ENCODE peak calls at places on chromosomes 7 and 10, in five cellular contexts. One of them, this sample, is unnamed.

GRCh38 chr7:140223515-140224221 is 46.9 kb upstream of the KDM7A start:
- DNase-seq in right atrium auricular region: no peak
- DNase-seq in tibial nerve: no peak
- DNase-seq in upper lobe of left lung: no peak
- DNase-seq in upper lobe of right lung: no peak
- DNase-seq in this sample: no peak

GRCh38 chr7:106073701-106074100 is 38.4 kb downstream of the SYPL1 start:
- DNase-seq in right atrium auricular region: no peak
- DNase-seq in tibial nerve: no peak
- DNase-seq in upper lobe of left lung: no peak
- DNase-seq in upper lobe of right lung: no peak
- DNase-seq in this sample: no peak

GRCh38 chr10:90805211-90805610 is 52.6 kb downstream of the HTR7 start:
- DNase-seq in right atrium auricular region: no peak
- DNase-seq in tibial nerve: no peak
- DNase-seq in upper lobe of left lung: no peak
- DNase-seq in upper lobe of right lung: no peak
- DNase-seq in this sample: no peak

GRCh38 chr7:128948976-128949760 is 11.4 kb downstream of the IRF5 start:
- DNase-seq in right atrium auricular region: no peak
- DNase-seq in tibial nerve: no peak
- DNase-seq in upper lobe of left lung: no peak
- DNase-seq in upper lobe of right lung: peak
- DNase-seq in this sample: no peak

GRCh38 chr7:155796381-155797261 is 15.6 kb downstream of the SHH start:
- DNase-seq in right atrium auricular region: no peak
- DNase-seq in tibial nerve: peak
- DNase-seq in upper lobe of left lung: peak
- DNase-seq in upper lobe of right lung: peak
- DNase-seq in this sample: no peak

GRCh38 chr10:7483848-7484247 is 73.0 kb upstream of the SFMBT2 start:
- DNase-seq in right atrium auricular region: no peak
- DNase-seq in tibial nerve: no peak
- DNase-seq in upper lobe of left lung: no peak
- DNase-seq in upper lobe of right lung: no peak
- DNase-seq in this sample: no peak

GRCh38 chr10:31554556-31554955 is 235.5 kb downstream of the ZEB1 start:
- DNase-seq in right atrium auricular region: no peak
- DNase-seq in tibial nerve: no peak
- DNase-seq in upper lobe of left lung: no peak
- DNase-seq in upper lobe of right lung: no peak
- DNase-seq in this sample: no peak

GRCh38 chr10:73791871-73792400 is 6.5 kb downstream of the ZSWIM8 start:
- DNase-seq in right atrium auricular region: no peak
- DNase-seq in tibial nerve: no peak
- DNase-seq in upper lobe of left lung: no peak
- DNase-seq in upper lobe of right lung: no peak
- DNase-seq in this sample: no peak

GRCh38 chr7:107661081-107661864 is 645 bp downstream of the SLC26A4 start:
- DNase-seq in right atrium auricular region: no peak
- DNase-seq in tibial nerve: peak
- DNase-seq in upper lobe of left lung: peak
- DNase-seq in upper lobe of right lung: peak
- DNase-seq in this sample: peak

GRCh38 chr7:13017881-13018280 is 330.4 kb downstream of the ARL4A start:
- DNase-seq in right atrium auricular region: no peak
- DNase-seq in tibial nerve: no peak
- DNase-seq in upper lobe of left lung: no peak
- DNase-seq in upper lobe of right lung: no peak
- DNase-seq in this sample: no peak

GRCh38 chr10:13437026-13437555 is 89.0 kb upstream of the SEPHS1 start:
- DNase-seq in right atrium auricular region: no peak
- DNase-seq in tibial nerve: no peak
- DNase-seq in upper lobe of left lung: no peak
- DNase-seq in upper lobe of right lung: no peak
- DNase-seq in this sample: no peak

GRCh38 chr10:59465089-59465488 is 102.7 kb upstream of the FAM13C start:
- DNase-seq in right atrium auricular region: no peak
- DNase-seq in tibial nerve: no peak
- DNase-seq in upper lobe of left lung: no peak
- DNase-seq in upper lobe of right lung: no peak
- DNase-seq in this sample: no peak

GRCh38 chr10:125967533-125967932 is 71.2 kb downstream of the FANK1 start:
- DNase-seq in right atrium auricular region: no peak
- DNase-seq in tibial nerve: no peak
- DNase-seq in upper lobe of left lung: no peak
- DNase-seq in upper lobe of right lung: no peak
- DNase-seq in this sample: no peak

GRCh38 chr10:33618196-33618595 is 283.7 kb upstream of the NRP1 start:
- DNase-seq in right atrium auricular region: no peak
- DNase-seq in tibial nerve: no peak
- DNase-seq in upper lobe of left lung: no peak
- DNase-seq in upper lobe of right lung: no peak
- DNase-seq in this sample: no peak

GRCh38 chr7:44977304-44977858 is 1.4 kb downstream of the MYO1G start:
- DNase-seq in right atrium auricular region: no peak
- DNase-seq in tibial nerve: no peak
- DNase-seq in upper lobe of left lung: peak
- DNase-seq in upper lobe of right lung: no peak
- DNase-seq in this sample: no peak

GRCh38 chr10:72254891-72255568 is 18.7 kb upstream of the DDIT4 start:
- DNase-seq in right atrium auricular region: peak
- DNase-seq in tibial nerve: peak
- DNase-seq in upper lobe of left lung: peak
- DNase-seq in upper lobe of right lung: peak
- DNase-seq in this sample: peak

GRCh38 chr10:96266118-96266770 is 5.1 kb downstream of the BLNK start:
- DNase-seq in right atrium auricular region: no peak
- DNase-seq in tibial nerve: no peak
- DNase-seq in upper lobe of left lung: no peak
- DNase-seq in upper lobe of right lung: no peak
- DNase-seq in this sample: no peak
- H3K4me3 ChIP-seq in right atrium auricular region: no peak
- H3K4me3 ChIP-seq in tibial nerve: no peak
- H3K4me3 ChIP-seq in upper lobe of left lung: no peak
- H3K4me3 ChIP-seq in upper lobe of right lung: no peak
- H3K4me3 ChIP-seq in this sample: no peak

GRCh38 chr7:150974468-150975391 is 3.4 kb downstream of the KCNH2 start:
- DNase-seq in right atrium auricular region: no peak
- DNase-seq in tibial nerve: no peak
- DNase-seq in upper lobe of left lung: no peak
- DNase-seq in upper lobe of right lung: peak
- DNase-seq in this sample: peak

GRCh38 chr7:150975536-150976285 is 2.4 kb downstream of the KCNH2 start:
- DNase-seq in right atrium auricular region: no peak
- DNase-seq in tibial nerve: no peak
- DNase-seq in upper lobe of left lung: no peak
- DNase-seq in upper lobe of right lung: no peak
- DNase-seq in this sample: peak

GRCh38 chr7:150978136-150978789 is at the start of gene KCNH2:
- DNase-seq in right atrium auricular region: no peak
- DNase-seq in tibial nerve: no peak
- DNase-seq in upper lobe of left lung: no peak
- DNase-seq in upper lobe of right lung: no peak
- DNase-seq in this sample: no peak

GRCh38 chr7:150977382-150978135 is 562 bp downstream of the KCNH2 start:
- DNase-seq in right atrium auricular region: no peak
- DNase-seq in tibial nerve: no peak
- DNase-seq in upper lobe of left lung: no peak
- DNase-seq in upper lobe of right lung: no peak
- DNase-seq in this sample: no peak

GRCh38 chr7:150976529-150977381 is 1.4 kb downstream of the KCNH2 start:
- DNase-seq in right atrium auricular region: peak
- DNase-seq in tibial nerve: no peak
- DNase-seq in upper lobe of left lung: no peak
- DNase-seq in upper lobe of right lung: no peak
- DNase-seq in this sample: no peak
- H3K4me3 ChIP-seq in right atrium auricular region: peak
- H3K4me3 ChIP-seq in tibial nerve: no peak
- H3K4me3 ChIP-seq in upper lobe of left lung: no peak
- H3K4me3 ChIP-seq in upper lobe of right lung: peak
- H3K4me3 ChIP-seq in this sample: no peak

DNA sequence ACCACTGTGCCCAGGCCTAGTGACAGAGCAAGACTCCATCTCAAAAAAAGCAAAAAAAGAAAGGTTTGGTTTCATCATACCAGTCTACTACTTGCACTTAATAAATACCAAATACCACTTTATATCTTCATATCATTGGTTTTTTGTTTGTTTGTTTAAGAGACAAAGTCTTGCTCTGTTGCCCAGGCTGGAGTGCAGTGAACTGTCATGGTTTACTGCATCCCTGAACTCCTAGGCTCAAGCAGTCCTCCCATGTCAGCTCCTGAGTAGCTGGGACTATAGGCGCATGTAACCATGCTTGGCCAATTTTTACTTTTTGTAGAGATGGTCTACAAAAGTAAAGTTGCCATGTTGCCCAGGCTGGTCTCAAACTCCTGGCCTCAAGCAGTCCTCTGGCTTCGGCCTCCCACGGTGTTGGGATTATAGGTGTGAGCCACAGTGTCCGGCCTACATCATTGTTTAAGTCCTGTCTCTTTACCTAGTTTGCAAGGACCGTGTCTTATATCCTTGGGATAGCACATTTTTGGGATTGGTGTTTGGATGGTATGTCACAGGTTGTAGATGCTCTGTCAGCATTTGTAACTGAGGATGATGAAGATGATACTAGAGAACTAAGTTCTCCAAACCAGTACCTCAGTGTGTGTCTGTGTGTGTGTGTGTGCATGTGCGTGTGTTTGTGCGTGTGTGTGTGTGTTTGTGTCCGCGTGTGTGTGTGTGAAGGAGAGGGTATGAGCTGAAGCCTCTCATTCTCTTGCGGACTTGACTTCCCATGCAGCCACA is 9.3 kb downstream of the LMTK2 start:
- DNase-seq in right atrium auricular region: no peak
- DNase-seq in tibial nerve: no peak
- DNase-seq in upper lobe of left lung: no peak
- DNase-seq in upper lobe of right lung: no peak
- DNase-seq in this sample: no peak
- H3K4me3 ChIP-seq in right atrium auricular region: no peak
- H3K4me3 ChIP-seq in tibial nerve: no peak
- H3K4me3 ChIP-seq in upper lobe of left lung: no peak
- H3K4me3 ChIP-seq in upper lobe of right lung: no peak
- H3K4me3 ChIP-seq in this sample: no peak

GRCh38 chr7:157010588-157011332 is at the start of gene MNX1:
- DNase-seq in right atrium auricular region: no peak
- DNase-seq in tibial nerve: no peak
- DNase-seq in upper lobe of left lung: peak
- DNase-seq in upper lobe of right lung: peak
- DNase-seq in this sample: peak
- H3K4me3 ChIP-seq in right atrium auricular region: peak
- H3K4me3 ChIP-seq in tibial nerve: no peak
- H3K4me3 ChIP-seq in upper lobe of left lung: peak
- H3K4me3 ChIP-seq in upper lobe of right lung: peak
- H3K4me3 ChIP-seq in this sample: peak

GRCh38 chr10:103451091-103451801 is 924 bp downstream of the CALHM2 start:
- DNase-seq in right atrium auricular region: peak
- DNase-seq in tibial nerve: peak
- DNase-seq in upper lobe of left lung: peak
- DNase-seq in upper lobe of right lung: peak
- DNase-seq in this sample: peak

GRCh38 chr10:103454026-103454425 is 1.9 kb upstream of the CALHM2 start:
- DNase-seq in right atrium auricular region: no peak
- DNase-seq in tibial nerve: no peak
- DNase-seq in upper lobe of left lung: no peak
- DNase-seq in upper lobe of right lung: no peak
- DNase-seq in this sample: no peak

GRCh38 chr10:103451871-103452713 is at the start of gene CALHM2:
- DNase-seq in right atrium auricular region: peak
- DNase-seq in tibial nerve: peak
- DNase-seq in upper lobe of left lung: no peak
- DNase-seq in upper lobe of right lung: peak
- DNase-seq in this sample: no peak

GRCh38 chr10:103455235-103455634 is 3.1 kb upstream of the CALHM2 start:
- DNase-seq in right atrium auricular region: no peak
- DNase-seq in tibial nerve: no peak
- DNase-seq in upper lobe of left lung: no peak
- DNase-seq in upper lobe of right lung: no peak
- DNase-seq in this sample: no peak

DNA sequence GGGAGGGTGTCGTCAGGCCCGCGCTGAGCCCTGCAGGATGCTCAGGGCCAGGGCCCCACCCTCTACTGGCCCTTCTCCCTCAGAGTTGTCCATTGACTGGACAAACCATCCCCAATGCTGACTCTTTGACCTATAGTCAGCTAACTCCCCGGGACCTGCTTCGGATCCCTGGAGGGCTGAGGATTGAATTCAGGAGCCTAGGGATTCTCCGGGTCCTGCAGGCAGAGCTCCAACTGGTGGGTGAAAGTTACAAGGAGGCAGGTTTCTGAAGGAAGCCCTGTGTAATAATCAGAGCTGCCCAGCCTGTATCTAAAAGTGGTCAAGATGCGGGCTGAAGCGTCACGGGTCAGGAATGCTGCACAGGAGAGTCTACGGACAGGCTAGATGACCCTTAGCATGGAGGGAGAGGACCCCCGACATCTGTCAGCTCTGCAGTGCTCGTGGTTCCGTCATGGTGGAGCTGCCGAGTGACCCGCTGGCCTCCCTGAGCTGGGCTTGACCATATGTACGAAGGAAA is 602 bp upstream of the CALHM2 start:
- DNase-seq in right atrium auricular region: no peak
- DNase-seq in tibial nerve: no peak
- DNase-seq in upper lobe of left lung: no peak
- DNase-seq in upper lobe of right lung: no peak
- DNase-seq in this sample: no peak
- H3K4me3 ChIP-seq in right atrium auricular region: peak
- H3K4me3 ChIP-seq in tibial nerve: peak
- H3K4me3 ChIP-seq in upper lobe of left lung: peak
- H3K4me3 ChIP-seq in upper lobe of right lung: peak
- H3K4me3 ChIP-seq in this sample: no peak

GRCh38 chr7:148964510-148965267 is 63.6 kb downstream of the PDIA4 start:
- DNase-seq in right atrium auricular region: no peak
- DNase-seq in tibial nerve: no peak
- DNase-seq in upper lobe of left lung: no peak
- DNase-seq in upper lobe of right lung: no peak
- DNase-seq in this sample: no peak
- H3K4me3 ChIP-seq in right atrium auricular region: peak
- H3K4me3 ChIP-seq in tibial nerve: peak
- H3K4me3 ChIP-seq in upper lobe of left lung: peak
- H3K4me3 ChIP-seq in upper lobe of right lung: peak
- H3K4me3 ChIP-seq in this sample: no peak

DNA sequence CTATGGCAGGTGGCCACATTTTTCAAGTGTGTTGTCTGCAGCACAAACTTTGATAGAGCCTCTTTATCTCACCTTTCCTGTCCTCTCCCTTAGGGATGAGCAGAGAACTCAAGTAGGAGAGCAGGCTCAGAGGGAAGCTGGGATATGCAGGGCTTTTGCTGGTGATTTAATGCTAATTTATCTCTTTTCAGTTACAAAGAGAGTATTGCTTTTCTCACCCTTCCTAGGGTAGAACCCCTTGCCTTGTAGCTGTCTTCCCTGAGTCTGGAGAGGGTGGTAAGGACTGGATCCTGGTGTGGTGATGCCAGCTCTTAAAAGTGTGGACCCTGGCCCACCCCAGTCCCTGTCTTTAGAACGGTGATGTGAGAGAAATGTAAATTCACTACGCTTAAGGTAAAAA is 1061.4 kb downstream of the TYW1 start:
- DNase-seq in right atrium auricular region: no peak
- DNase-seq in tibial nerve: no peak
- DNase-seq in upper lobe of left lung: no peak
- DNase-seq in upper lobe of right lung: no peak
- DNase-seq in this sample: no peak
- H3K4me3 ChIP-seq in right atrium auricular region: no peak
- H3K4me3 ChIP-seq in tibial nerve: no peak
- H3K4me3 ChIP-seq in upper lobe of left lung: no peak
- H3K4me3 ChIP-seq in upper lobe of right lung: no peak
- H3K4me3 ChIP-seq in this sample: no peak